ENCODE peak calls at places on chromosomes 11 and 22, in five cellular contexts. Z is lower leg skin, I is cardiac fibroblast, A is retinal pigment epithelial cell, C is foreskin fibroblast. B is an unnamed sample.

GRCh38 chr11:124961972-124962609 is 8.1 kb downstream of the CCDC15 start:
- DNase-seq in C (peak), A (peak), I (peak), Z (no peak), B (peak)

GRCh38 chr22:45069925-45070324 is 60.1 kb upstream of the PHF21B start:
- DNase-seq in A (no peak), I (no peak), C (no peak), Z (no peak), B (peak)

GRCh38 chr11:67248653-67249052 is 17.6 kb upstream of the GRK2 start:
- DNase-seq in I (peak), A (no peak), Z (peak), C (peak), B (peak)

GRCh38 chr11:71180694-71181466 is 71.5 kb downstream of the SHANK2 start:
- DNase-seq in Z (no peak), C (no peak), I (no peak), A (no peak), B (no peak)

GRCh38 chr22:39144101-39144815 is 8.2 kb downstream of the CBX7 start:
- DNase-seq in A (no peak), C (no peak), Z (no peak), I (peak), B (no peak)

GRCh38 chr11:78796956-78797355 is 222.3 kb upstream of the NARS2 start:
- DNase-seq in C (peak), I (peak), A (no peak), Z (no peak), B (peak)

GRCh38 chr11:6619021-6619745 is at the start of gene TPP1:
- DNase-seq in Z (peak), A (peak), I (peak), C (peak), B (peak)

GRCh38 chr22:39514373-39514973 is 5.9 kb upstream of the ATF4 start:
- DNase-seq in I (peak), A (no peak), Z (no peak), C (no peak), B (peak)

GRCh38 chr22:32866953-32867352 is 65.4 kb downstream of the TIMP3 start:
- DNase-seq in A (no peak), C (no peak), Z (no peak), I (no peak), B (no peak)

GRCh38 chr22:36913431-36914382 is at the start of gene CSF2RB:
- DNase-seq in Z (peak), I (peak), A (no peak), C (no peak), B (no peak)

GRCh38 chr22:20867179-20868099 is 8.6 kb downstream of the SNAP29 start:
- DNase-seq in I (peak), A (no peak), Z (peak), C (peak), B (no peak)

GRCh38 chr22:20781272-20781990 is 7.5 kb downstream of the SERPIND1 start:
- DNase-seq in I (no peak), C (no peak), Z (no peak), A (no peak), B (peak)

GRCh38 chr11:57360991-57361390 is 20.0 kb downstream of the PRG3 start:
- DNase-seq in A (no peak), Z (no peak), C (no peak), I (no peak), B (no peak)

GRCh38 chr11:44658451-44658850 is 68.3 kb upstream of the TSPAN18 start:
- DNase-seq in I (peak), A (no peak), Z (no peak), C (peak), B (peak)

GRCh38 chr11:33867996-33868645 is 23.8 kb downstream of the LMO2 start:
- DNase-seq in C (no peak), I (no peak), A (no peak), Z (no peak), B (no peak)

GRCh38 chr22:44933829-44934735 is 75.7 kb downstream of the PHF21B start:
- DNase-seq in C (no peak), A (no peak), I (no peak), Z (no peak), B (no peak)

GRCh38 chr11:14506532-14506931 is 6.9 kb upstream of the COPB1 start:
- DNase-seq in A (no peak), I (peak), C (no peak), Z (no peak), B (no peak)

GRCh38 chr11:102469196-102469821 is 16.7 kb upstream of the TMEM123 start:
- DNase-seq in A (peak), I (peak), Z (no peak), C (no peak), B (no peak)

GRCh38 chr22:40276877-40277823 is 69.2 kb upstream of the ADSL start:
- DNase-seq in Z (peak), I (peak), A (no peak), C (no peak), B (peak)

GRCh38 chr22:50190182-50190951 is 4.7 kb downstream of the TRABD start:
- DNase-seq in I (peak), C (peak), Z (peak), A (peak), B (peak)
- TF ChIP-seq CTCF in I (peak), C (peak), Z (no peak), A (peak), B (peak)

DNA sequence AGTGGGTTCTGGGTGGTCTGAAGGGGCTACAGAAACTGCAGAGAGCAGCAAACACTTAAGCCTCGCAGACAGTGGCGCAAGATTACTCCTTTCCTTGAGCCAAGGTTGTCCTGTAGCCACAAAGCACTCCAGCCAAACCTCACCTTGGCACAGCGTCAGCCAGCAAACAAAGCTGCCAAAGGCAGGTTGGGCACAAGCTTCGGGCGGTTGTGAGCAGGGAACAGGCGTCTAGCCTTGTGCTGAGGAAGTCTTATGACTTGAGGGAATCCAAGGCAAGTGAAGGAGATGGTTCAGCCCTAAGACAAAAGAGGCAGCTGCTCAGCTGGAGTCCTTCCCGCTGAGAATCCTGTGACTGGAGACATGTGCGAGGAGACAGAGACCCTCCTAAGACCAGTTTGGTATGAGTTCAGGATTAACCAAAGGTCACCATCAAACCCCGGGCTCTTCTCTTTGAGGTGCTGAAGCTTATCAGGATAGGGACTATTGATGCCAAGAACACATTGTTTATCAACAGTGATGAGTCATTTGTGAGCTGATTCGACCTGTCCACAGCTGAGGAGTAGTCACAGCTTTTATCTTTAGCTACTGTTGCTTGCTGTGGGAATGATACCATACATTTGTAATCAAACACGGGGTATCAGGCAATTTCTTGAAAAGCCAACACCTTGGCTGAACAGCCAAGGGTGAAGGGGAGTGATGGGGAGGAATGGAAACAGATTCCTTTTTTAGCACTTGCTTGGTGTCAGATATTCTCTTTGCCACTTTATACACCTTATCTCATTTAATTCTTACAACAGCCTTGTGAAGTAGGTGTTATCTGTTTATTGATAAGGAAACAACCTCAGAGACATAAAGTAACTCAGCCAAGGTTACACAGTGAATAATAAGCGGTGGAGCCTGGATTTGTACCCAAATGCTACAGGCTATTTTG is 4.6 kb downstream of the ADM start:
- DNase-seq in A (no peak), Z (peak), C (no peak), I (peak), B (peak)
- H3K4me3 ChIP-seq in A (no peak), Z (no peak), C (peak), I (no peak), B (no peak)

GRCh38 chr11:64868904-64869570 is 9.4 kb downstream of the EHD1 start:
- DNase-seq in A (peak), C (peak), I (peak), Z (no peak), B (peak)

GRCh38 chr11:64870893-64871849 is 7.2 kb downstream of the EHD1 start:
- DNase-seq in Z (no peak), A (no peak), C (no peak), I (no peak), B (no peak)

GRCh38 chr11:64867748-64868462 is 10.5 kb downstream of the EHD1 start:
- DNase-seq in A (no peak), Z (no peak), C (no peak), I (no peak), B (peak)

GRCh38 chr11:64870176-64870892 is 8.1 kb downstream of the EHD1 start:
- DNase-seq in I (peak), A (no peak), Z (no peak), C (peak), B (peak)

DNA sequence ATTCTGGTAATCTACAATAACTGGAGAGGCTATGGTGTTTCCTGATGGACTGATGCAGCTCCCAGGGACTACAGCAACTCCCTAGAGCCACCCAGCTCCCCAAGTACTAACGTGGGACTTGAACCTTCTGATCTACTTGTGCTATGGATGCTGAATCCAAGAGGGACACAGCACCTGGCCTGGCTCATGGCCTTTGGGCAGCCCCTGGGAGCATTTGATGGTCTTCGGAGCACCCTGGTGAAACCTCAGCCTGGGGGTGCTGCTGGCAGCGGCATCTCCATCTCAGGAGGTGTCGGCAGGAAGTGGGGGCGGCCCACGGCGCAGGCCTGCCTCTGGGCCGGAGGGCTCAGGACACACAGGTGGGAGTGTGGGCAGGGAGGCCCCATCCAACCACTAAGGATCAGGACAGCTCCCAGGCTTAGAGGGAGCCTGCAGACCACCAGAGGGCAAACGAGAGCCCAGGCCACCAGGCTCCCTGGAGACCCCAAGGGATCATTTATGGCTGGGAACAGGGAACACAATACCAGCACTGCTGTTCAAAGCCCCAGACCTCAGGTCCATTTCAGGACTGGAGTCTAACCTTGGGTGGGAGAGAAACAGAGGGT is 8.7 kb downstream of the EHD1 start:
- DNase-seq in C (no peak), A (no peak), I (no peak), Z (no peak), B (no peak)
- TF ChIP-seq CTCF in C (peak), A (peak), I (peak), Z (no peak), B (no peak)

DNA sequence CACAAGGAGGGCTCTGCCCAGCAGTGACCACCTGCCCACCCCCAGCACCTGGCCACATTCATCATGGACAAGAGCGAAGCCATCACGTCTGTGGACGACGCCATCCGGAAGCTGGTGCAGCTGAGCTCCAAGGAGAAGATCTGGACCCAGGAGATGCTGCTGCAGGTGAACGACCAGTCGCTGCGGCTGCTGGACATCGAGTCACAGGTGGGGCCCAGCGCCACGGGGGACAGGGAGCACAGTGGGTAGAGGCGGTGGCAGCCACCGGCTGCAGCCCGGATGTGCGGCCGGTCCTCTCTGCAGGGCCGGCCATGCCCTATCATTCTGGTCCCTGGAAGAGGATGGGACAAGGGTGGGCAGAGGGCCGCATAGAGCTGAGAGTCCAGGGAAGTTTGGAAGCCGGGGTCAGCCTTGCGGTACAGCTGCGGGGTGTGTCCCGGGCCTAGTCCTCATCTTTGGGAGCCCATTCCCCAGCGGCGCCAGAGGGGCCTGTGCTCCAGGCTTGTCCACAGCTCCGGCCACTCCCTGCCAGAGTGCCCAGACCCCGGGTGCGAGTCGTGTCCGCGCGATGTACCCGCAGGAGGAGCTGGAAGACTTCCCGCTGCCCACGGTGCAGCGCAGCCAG is 14.1 kb downstream of the EPS8L2 start:
- DNase-seq in C (no peak), Z (no peak), A (no peak), I (no peak), B (no peak)
- H3K4me3 ChIP-seq in C (no peak), Z (no peak), A (no peak), I (no peak), B (no peak)